ENCODE peak calls at places on chromosomes 6 and 20, in four cellular contexts. Q, R, E and U are unnamed samples.

GRCh38 chr20:17646901-17647301 is 35.1 kb downstream of the RRBP1 start:
- DNase-seq in E (no peak), Q (no peak), R (no peak), U (no peak)

GRCh38 chr6:41331401-41332150 is 3.8 kb upstream of the NCR2 start:
- DNase-seq in E (no peak), Q (no peak), R (no peak), U (no peak)

GRCh38 chr6:131303338-131303954 is 168.2 kb downstream of the AKAP7 start:
- DNase-seq in R (no peak), Q (no peak), E (no peak), U (no peak)

GRCh38 chr6:139256087-139256486 is 35.7 kb downstream of the TXLNB start:
- DNase-seq in E (peak; percentile 71), R (peak; percentile 81), Q (no peak), U (no peak)

GRCh38 chr6:73652637-73653570 is 888 bp downstream of the SLC17A5 start:
- DNase-seq in E (peak; percentile 77), R (peak; percentile 61), Q (peak; percentile 42), U (peak; percentile 62)

GRCh38 chr6:110037726-110038295 is 59.7 kb downstream of the GPR6 start:
- DNase-seq in Q (no peak), R (no peak), E (no peak), U (no peak)

GRCh38 chr6:170021579-170021978 is 269.3 kb downstream of the DLL1 start:
- DNase-seq in Q (no peak), R (no peak), E (no peak), U (no peak)

GRCh38 chr20:34724172-34724571 is 20.0 kb downstream of the TP53INP2 start:
- DNase-seq in Q (no peak), R (no peak), E (no peak), U (no peak)

GRCh38 chr6:154621611-154622010 is 111.1 kb upstream of the CNKSR3 start:
- DNase-seq in E (no peak), R (no peak), Q (no peak), U (no peak)

GRCh38 chr6:14324042-14324441 is 206.5 kb downstream of the CD83 start:
- DNase-seq in Q (no peak), R (no peak), E (no peak), U (no peak)

GRCh38 chr20:62831361-62831788 is 14.5 kb downstream of the COL9A3 start:
- DNase-seq in R (no peak), E (no peak), Q (no peak), U (no peak)